ENCODE peak calls at places on chromosomes 16 and 17, in four cellular contexts. F is SK-N-SH, G is WTC11, N is K562. R is an unnamed sample.

GRCh38 chr17:27496501-27496943 is 40.3 kb downstream of the KSR1 start:
- DNase-seq in G (no peak), N (no peak), F (no peak), R (no peak)

GRCh38 chr17:81931189-81931556 is 3.6 kb upstream of the MAFG start:
- DNase-seq in F (no peak), N (no peak), G (no peak), R (no peak)

GRCh38 chr17:55959756-55960155 is 193.5 kb upstream of the ANKFN1 start:
- DNase-seq in F (no peak), G (no peak), N (no peak), R (no peak)

GRCh38 chr16:69324013-69324531 is 6.3 kb downstream of the PDF start:
- DNase-seq in G (no peak), N (no peak), F (peak), R (no peak)

GRCh38 chr17:63436523-63437110 is 9.5 kb downstream of the CYB561 start:
- DNase-seq in N (peak), G (peak), F (peak), R (no peak)

GRCh38 chr16:4261557-4262172 is 11.2 kb downstream of the TFAP4 start:
- DNase-seq in N (peak), F (peak), G (peak), R (no peak)

GRCh38 chr17:31754239-31754945 is 104.7 kb downstream of the COPRS start:
- DNase-seq in N (no peak), F (no peak), G (no peak), R (no peak)

GRCh38 chr17:32494621-32495346 is 8.0 kb downstream of the CDK5R1 start:
- DNase-seq in F (no peak), N (no peak), G (no peak), R (no peak)

GRCh38 chr16:70381604-70382342 is 35.1 kb downstream of the DDX19A start:
- DNase-seq in N (no peak), F (no peak), G (no peak), R (no peak)

GRCh38 chr16:85617948-85618347 is 4.8 kb downstream of the GSE1 start:
- DNase-seq in G (no peak), F (no peak), N (no peak), R (no peak)

GRCh38 chr16:76277099-76278030 is at the start of gene CNTNAP4:
- DNase-seq in F (peak), N (no peak), G (peak), R (no peak)

GRCh38 chr16:76518791-76519190 is 241.6 kb downstream of the CNTNAP4 start:
- DNase-seq in N (no peak), F (no peak), G (no peak), R (no peak)

GRCh38 chr16:55021595-55022475 is 91.2 kb downstream of the IRX5 start:
- DNase-seq in F (no peak), G (peak), N (peak), R (no peak)
- TF ChIP-seq USF1 in F (no peak), G (no peak), N (no peak), R (no peak)

GRCh38 chr16:75099075-75099667 is 17.4 kb downstream of the LDHD start:
- DNase-seq in N (no peak), G (no peak), F (peak), R (no peak)

GRCh38 chr16:75097941-75098897 is 18.4 kb downstream of the LDHD start:
- DNase-seq in G (no peak), N (no peak), F (no peak), R (no peak)

GRCh38 chr16:75095637-75096036 is 20.9 kb downstream of the LDHD start:
- DNase-seq in F (no peak), G (no peak), N (no peak), R (no peak)

GRCh38 chr16:75096730-75097129 is 19.9 kb downstream of the LDHD start:
- DNase-seq in N (peak), F (peak), G (peak), R (no peak)

DNA sequence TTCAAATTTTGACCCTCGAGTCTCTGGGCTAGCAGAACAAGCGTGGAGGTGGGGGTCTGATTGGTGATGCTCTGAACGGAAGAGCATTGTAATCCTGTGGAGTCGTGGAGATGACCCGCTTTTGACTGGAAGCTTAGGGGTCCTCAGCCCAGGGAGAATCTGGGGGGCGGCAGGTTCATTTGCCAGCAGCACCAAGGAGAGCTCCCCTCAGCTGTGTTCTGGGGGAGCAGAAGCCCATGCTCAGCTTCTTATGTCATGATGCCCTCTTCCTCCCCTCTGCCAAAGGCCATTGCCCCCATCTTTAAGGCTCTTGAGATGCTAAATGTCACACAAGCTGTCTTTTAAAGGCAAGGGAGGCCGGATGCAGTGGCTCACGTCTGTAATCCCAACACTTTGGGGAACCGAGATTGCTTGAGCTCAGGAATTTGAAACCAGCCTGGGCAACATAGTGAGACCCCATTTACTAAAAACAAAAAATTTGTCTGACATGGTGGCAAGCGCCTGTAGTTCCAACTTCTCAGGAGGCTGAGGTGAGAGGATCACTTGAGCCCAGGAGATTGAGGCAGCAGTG is 19.3 kb downstream of the LDHD start:
- DNase-seq in G (no peak), N (no peak), F (no peak), R (no peak)
- TF ChIP-seq USF1 in G (no peak), N (no peak), F (no peak), R (no peak)

GRCh38 chr16:89709716-89710480 is 8.4 kb upstream of the SPATA2L start:
- DNase-seq in N (no peak), G (no peak), F (no peak), R (no peak)

GRCh38 chr16:89712476-89712805 is 8.3 kb downstream of the VPS9D1 start:
- DNase-seq in F (peak), N (no peak), G (no peak), R (no peak)

GRCh38 chr16:89710709-89711564 is 9.4 kb upstream of the SPATA2L start:
- DNase-seq in F (no peak), G (peak), N (no peak), R (no peak)

GRCh38 chr16:89709166-89709565 is 7.7 kb upstream of the SPATA2L start:
- DNase-seq in F (no peak), G (peak), N (no peak), R (no peak)

GRCh38 chr16:89711601-89712475 is 8.9 kb downstream of the VPS9D1 start:
- DNase-seq in G (peak), F (peak), N (peak), R (no peak)
- TF ChIP-seq USF1 in G (peak), F (no peak), N (no peak), R (no peak)

GRCh38 chr17:37083461-37083860 is 134.7 kb downstream of the AATF start:
- DNase-seq in G (no peak), F (no peak), N (no peak), R (no peak)
- TF ChIP-seq USF1 in G (no peak), F (no peak), N (no peak), R (no peak)

DNA sequence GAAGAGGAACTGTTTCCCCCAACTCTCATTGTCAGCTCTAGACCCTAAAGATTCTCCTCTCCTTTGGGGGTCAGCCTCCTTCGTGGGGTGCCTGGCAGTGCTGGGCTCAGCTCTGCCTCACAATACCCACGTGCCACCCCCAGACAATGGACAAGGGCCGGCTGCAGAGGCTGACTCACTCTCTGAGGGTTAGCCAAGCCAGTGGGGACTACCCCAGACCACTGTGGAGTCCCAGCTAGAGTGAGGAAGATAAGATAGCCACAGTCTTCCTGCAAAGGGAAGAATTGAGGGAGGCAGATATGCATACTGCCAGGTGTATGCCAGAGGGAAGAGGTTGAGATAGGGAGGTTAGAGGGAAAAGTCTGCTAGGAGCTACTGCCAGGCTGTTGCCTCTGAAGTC is 13.5 kb upstream of the MTMR4 start:
- DNase-seq in N (no peak), G (no peak), F (no peak), R (no peak)
- TF ChIP-seq USF1 in N (no peak), G (no peak), F (no peak), R (no peak)

GRCh38 chr17:57809879-57810278 is 40.0 kb downstream of the MRPS23 start:
- DNase-seq in N (no peak), F (no peak), G (no peak), R (no peak)

GRCh38 chr17:57806083-57806830 is 43.6 kb downstream of the MRPS23 start:
- DNase-seq in F (no peak), G (no peak), N (no peak), R (no peak)

GRCh38 chr17:57808882-57809281 is 41.0 kb downstream of the MRPS23 start:
- DNase-seq in F (peak), G (no peak), N (no peak), R (no peak)

GRCh38 chr17:57810740-57811632 is 38.9 kb downstream of the MRPS23 start:
- DNase-seq in N (no peak), F (peak), G (no peak), R (no peak)

DNA sequence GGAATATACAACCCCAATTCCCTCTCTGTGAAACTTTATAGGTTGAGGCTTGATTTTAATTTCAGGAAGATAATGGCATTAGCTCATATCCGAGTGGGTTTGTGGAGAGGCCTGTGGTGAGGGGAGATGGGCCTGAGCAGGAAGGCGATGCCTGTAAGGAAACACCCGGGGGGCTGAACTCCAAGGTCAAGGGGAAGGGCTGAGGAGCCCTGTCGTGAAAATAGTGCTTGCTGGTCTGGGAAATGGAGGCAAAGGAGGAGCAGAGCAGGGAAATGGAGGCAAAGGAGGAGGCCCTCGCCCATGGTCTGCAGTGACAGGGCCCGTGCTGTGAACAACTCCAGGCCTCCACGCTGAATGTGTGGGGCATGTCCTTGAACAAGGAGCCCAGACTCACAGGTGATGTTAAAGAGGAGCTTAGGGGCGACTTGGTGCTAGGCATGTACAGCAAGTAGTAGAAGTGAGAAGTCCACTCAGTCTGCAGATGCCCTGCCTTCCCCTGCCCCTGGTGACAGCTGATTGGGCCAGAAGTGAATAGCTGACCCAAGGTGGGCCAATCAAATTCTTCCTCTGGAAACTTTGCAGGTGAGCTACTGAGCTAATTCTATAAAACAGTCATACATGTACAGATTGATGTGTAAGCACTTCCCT is 38.1 kb downstream of the MRPS23 start:
- DNase-seq in G (no peak), N (no peak), F (peak), R (no peak)
- TF ChIP-seq USF1 in G (no peak), N (no peak), F (no peak), R (no peak)

GRCh38 chr17:78915872-78916632 is 9.1 kb downstream of the TIMP2 start:
- DNase-seq in G (no peak), F (no peak), N (no peak), R (no peak)
- TF ChIP-seq USF1 in G (no peak), F (no peak), N (no peak), R (no peak)

GRCh38 chr16:88759245-88759975 is 25.6 kb downstream of the PIEZO1 start:
- DNase-seq in G (peak), N (peak), F (no peak), R (no peak)
- TF ChIP-seq USF1 in G (no peak), N (no peak), F (no peak), R (no peak)

DNA sequence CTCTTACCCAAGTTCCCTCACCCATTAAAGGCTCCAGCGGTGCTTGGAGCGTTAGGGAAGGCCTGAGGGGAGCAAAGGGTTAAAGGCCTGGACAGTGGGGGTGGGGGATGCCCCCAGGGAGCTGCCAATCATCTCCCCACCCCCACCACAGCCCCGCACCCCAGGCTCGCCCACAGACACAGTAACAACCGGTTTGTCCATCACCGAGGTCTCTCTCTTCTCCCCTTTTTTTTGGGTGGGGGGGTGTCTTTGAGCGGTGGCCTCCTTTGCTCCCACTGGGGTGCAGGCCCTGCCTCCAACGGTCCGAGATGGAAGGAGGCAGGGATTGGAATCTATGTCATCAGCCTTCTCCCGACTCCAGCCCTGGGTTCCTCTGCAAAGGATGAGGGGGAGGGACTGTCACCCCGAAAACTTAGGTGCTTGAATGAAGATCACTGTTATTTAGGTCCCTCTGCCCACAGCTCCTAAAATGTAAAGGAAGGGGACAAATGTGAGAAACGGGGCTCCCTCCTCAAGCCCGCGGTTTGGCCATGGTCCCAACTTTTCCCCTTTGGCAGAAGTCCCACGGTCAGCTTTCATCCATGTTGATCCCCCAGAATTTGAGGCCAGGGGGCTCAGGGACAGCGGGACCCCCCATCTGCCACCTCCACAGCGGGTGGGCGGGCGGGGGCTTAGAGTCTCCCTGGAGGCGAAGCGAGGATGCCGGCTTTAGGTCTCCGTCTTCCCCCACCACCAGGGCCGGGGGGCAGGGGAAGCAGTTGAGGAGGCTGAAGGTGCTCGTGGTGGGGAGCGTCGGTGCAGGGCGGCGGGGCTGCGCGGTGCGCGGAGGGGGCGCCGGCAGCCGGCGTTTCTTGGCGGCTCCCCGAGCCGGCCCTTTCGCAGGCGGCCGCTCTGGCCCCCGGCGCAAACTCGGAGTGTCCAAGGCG is 1.7 kb downstream of the EPOP start:
- DNase-seq in N (no peak), G (no peak), F (no peak), R (no peak)
- TF ChIP-seq USF1 in N (no peak), G (no peak), F (no peak), R (no peak)

DNA sequence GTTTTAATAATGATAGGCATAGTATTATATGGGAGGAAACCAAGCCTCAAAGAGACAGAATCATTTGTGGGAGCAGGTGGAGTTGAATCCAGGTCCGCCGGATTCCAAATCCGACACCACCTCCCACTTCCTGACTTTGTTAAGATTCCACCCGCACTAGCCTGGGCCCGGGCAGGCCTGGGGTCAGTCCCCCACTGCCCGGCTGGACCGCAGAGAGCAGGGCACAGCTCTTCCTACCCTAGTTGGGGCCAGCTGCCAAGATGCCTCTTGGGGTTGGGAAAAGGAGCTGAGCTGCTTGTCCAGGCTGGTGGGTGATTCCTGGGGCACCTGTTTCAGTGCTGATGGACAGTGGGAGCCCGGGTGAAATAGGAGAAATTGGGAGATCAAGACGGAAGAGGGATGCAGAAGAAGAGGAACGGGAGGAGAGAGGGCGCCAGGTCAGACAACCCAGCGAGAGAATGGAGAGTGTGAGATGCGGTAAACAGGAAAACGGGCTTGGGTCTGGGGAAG is 53.9 kb downstream of the OR1D5 start:
- DNase-seq in N (no peak), F (no peak), G (no peak), R (no peak)
- TF ChIP-seq USF1 in N (no peak), F (no peak), G (no peak), R (no peak)